ENCODE peak calls at places on chromosomes 6 and 20, in four cellular contexts. One of them, this sample, is unnamed.

GRCh38 chr6:21738180-21739094 is 144.9 kb downstream of the SOX4 start:
- DNase-seq in astrocyte of the spinal cord: peak; percentile 33
- DNase-seq in hippocampal formation: no peak
- DNase-seq in central memory CD8-positive, alpha-beta T cell: no peak
- DNase-seq in this sample: no peak

GRCh38 chr6:105560611-105561066 is 157.8 kb upstream of the PREP start:
- DNase-seq in central memory CD8-positive, alpha-beta T cell: no peak
- DNase-seq in astrocyte of the spinal cord: peak; percentile 28
- DNase-seq in hippocampal formation: no peak
- DNase-seq in this sample: no peak

GRCh38 chr6:14046476-14047068 is 71.0 kb upstream of the CD83 start:
- DNase-seq in hippocampal formation: no peak
- DNase-seq in astrocyte of the spinal cord: peak; percentile 45
- DNase-seq in central memory CD8-positive, alpha-beta T cell: peak; percentile 16
- DNase-seq in this sample: peak; percentile 45

GRCh38 chr6:45367999-45368398 is 9.7 kb downstream of the SUPT3H start:
- DNase-seq in hippocampal formation: no peak
- DNase-seq in central memory CD8-positive, alpha-beta T cell: no peak
- DNase-seq in astrocyte of the spinal cord: no peak
- DNase-seq in this sample: no peak

GRCh38 chr20:6116763-6117162 is 6.1 kb downstream of the FERMT1 start:
- DNase-seq in central memory CD8-positive, alpha-beta T cell: no peak
- DNase-seq in hippocampal formation: no peak
- DNase-seq in astrocyte of the spinal cord: no peak
- DNase-seq in this sample: no peak

GRCh38 chr20:19740503-19740902 is 17.6 kb upstream of the RIN2 start:
- DNase-seq in central memory CD8-positive, alpha-beta T cell: no peak
- DNase-seq in hippocampal formation: no peak
- DNase-seq in astrocyte of the spinal cord: no peak
- DNase-seq in this sample: no peak

GRCh38 chr20:37558306-37558705 is 30.6 kb upstream of the BLCAP start:
- DNase-seq in central memory CD8-positive, alpha-beta T cell: no peak
- DNase-seq in hippocampal formation: no peak
- DNase-seq in astrocyte of the spinal cord: no peak
- DNase-seq in this sample: no peak

GRCh38 chr6:131782764-131783163 is 25.1 kb upstream of the ENPP1 start:
- DNase-seq in astrocyte of the spinal cord: no peak
- DNase-seq in hippocampal formation: no peak
- DNase-seq in central memory CD8-positive, alpha-beta T cell: no peak
- DNase-seq in this sample: no peak

GRCh38 chr6:21201181-21201580 is 392.4 kb upstream of the SOX4 start:
- DNase-seq in astrocyte of the spinal cord: no peak
- DNase-seq in central memory CD8-positive, alpha-beta T cell: no peak
- DNase-seq in hippocampal formation: no peak
- DNase-seq in this sample: no peak

This sample was measured in stimulated activated CD4-positive, alpha-beta T cell treated with anti-CD3 and anti-CD28 coated beads, Interleukin-2, amount 100 ng/mL, for 24 hours.